ENCODE peak calls at places on chromosomes 7 and 10, in four cellular contexts. One of them, this sample, is unnamed.

GRCh38 chr10:30531751-30532530 is 97.6 kb downstream of the LYZL2 start:
- DNase-seq in T-helper 1 cell: peak; percentile 36
- DNase-seq in uterus: no peak
- DNase-seq in nephron progenitor cell: no peak
- DNase-seq in this sample: no peak

GRCh38 chr7:90625562-90625961 is 29.4 kb downstream of the CDK14 start:
- DNase-seq in nephron progenitor cell: no peak
- DNase-seq in uterus: peak; percentile 69
- DNase-seq in T-helper 1 cell: no peak
- DNase-seq in this sample: no peak

GRCh38 chr7:106139253-106140251 is 27.4 kb upstream of the SYPL1 start:
- DNase-seq in nephron progenitor cell: no peak
- DNase-seq in T-helper 1 cell: no peak
- DNase-seq in uterus: peak; percentile 83
- DNase-seq in this sample: no peak

GRCh38 chr7:30163231-30163894 is 28.6 kb downstream of the MTURN start:
- DNase-seq in uterus: no peak
- DNase-seq in nephron progenitor cell: no peak
- DNase-seq in T-helper 1 cell: peak; percentile 9
- DNase-seq in this sample: peak; percentile 34

GRCh38 chr10:2054728-2055127 is 317.4 kb upstream of the ADARB2 start:
- DNase-seq in T-helper 1 cell: no peak
- DNase-seq in uterus: no peak
- DNase-seq in nephron progenitor cell: no peak
- DNase-seq in this sample: no peak

GRCh38 chr10:6023661-6024333 is 38.4 kb downstream of the IL2RA start:
- DNase-seq in T-helper 1 cell: no peak
- DNase-seq in nephron progenitor cell: no peak
- DNase-seq in uterus: no peak
- DNase-seq in this sample: no peak

GRCh38 chr7:7228967-7229366 is 46.6 kb downstream of the C1GALT1 start:
- DNase-seq in nephron progenitor cell: no peak
- DNase-seq in uterus: no peak
- DNase-seq in T-helper 1 cell: no peak
- DNase-seq in this sample: no peak

GRCh38 chr10:22341190-22341935 is 3.9 kb upstream of the SPAG6 start:
- DNase-seq in uterus: no peak
- DNase-seq in T-helper 1 cell: no peak
- DNase-seq in nephron progenitor cell: no peak
- DNase-seq in this sample: no peak

GRCh38 chr10:22148956-22149355 is 68.9 kb downstream of the EBLN1 start:
- DNase-seq in uterus: no peak
- DNase-seq in nephron progenitor cell: no peak
- DNase-seq in T-helper 1 cell: no peak
- DNase-seq in this sample: no peak

GRCh38 chr7:103395071-103395470 is 47.6 kb downstream of the PSMC2 start:
- DNase-seq in nephron progenitor cell: no peak
- DNase-seq in uterus: no peak
- DNase-seq in T-helper 1 cell: no peak
- DNase-seq in this sample: no peak